ENCODE peak calls at places on chromosomes 11 and 22, in four cellular contexts. O, R, Q and D are unnamed samples.
A peak's percentile ranks its signal among the peaks of the same experiment; 100 is the strongest.

GRCh38 chr11:12517741-12518140 is 140.4 kb downstream of the PARVA start:
- DNase-seq in O (no peak), Q (no peak), R (no peak), D (no peak)

GRCh38 chr11:92061648-92062047 is 163.0 kb upstream of the FAT3 start:
- DNase-seq in Q (no peak), R (no peak), O (no peak), D (no peak)

GRCh38 chr22:35868938-35869337 is 151.3 kb downstream of the APOL5 start:
- DNase-seq in R (peak; percentile 9), O (no peak), Q (peak; percentile 19), D (no peak)

GRCh38 chr22:20483771-20484170 is 11.8 kb downstream of the KLHL22 start:
- DNase-seq in O (no peak), R (no peak), Q (no peak), D (no peak)

GRCh38 chr11:560305-561147 is at the start of the genes LMNTD2 and RASSF7:
- DNase-seq in R (peak; percentile 89), Q (peak; percentile 79), O (peak; percentile 100), D (peak; percentile 94)

GRCh38 chr11:62713343-62713742 is 5.9 kb downstream of the GNG3 start:
- DNase-seq in R (no peak), O (no peak), Q (no peak), D (peak; percentile 78)

GRCh38 chr11:74024630-74025029 is 15.7 kb upstream of the UCP3 start:
- DNase-seq in R (peak; percentile 53), Q (peak; percentile 96), O (no peak), D (peak; percentile 24)

GRCh38 chr11:26626346-26626745 is 54.3 kb upstream of the MUC15 start:
- DNase-seq in O (no peak), R (no peak), Q (peak; percentile 34), D (no peak)

GRCh38 chr22:27422442-27422841 is 379.1 kb downstream of the MN1 start:
- DNase-seq in O (no peak), Q (no peak), R (peak; percentile 46), D (no peak)

GRCh38 chr11:125694951-125695350 is 14.3 kb upstream of the ACRV1 start:
- DNase-seq in O (no peak), R (no peak), Q (no peak), D (no peak)

GRCh38 chr11:46747150-46747549 is 28.1 kb downstream of the F2 start:
- DNase-seq in Q (no peak), O (no peak), R (no peak), D (no peak)

GRCh38 chr22:24968066-24968561 is 15.6 kb downstream of the KIAA1671 start:
- DNase-seq in Q (no peak), R (peak; percentile 90), O (no peak), D (peak; percentile 23)

GRCh38 chr11:69213964-69214363 is 58.2 kb downstream of the SMIM38 start:
- DNase-seq in R (no peak), Q (no peak), O (no peak), D (no peak)

GRCh38 chr11:116808262-116809175 is 14.6 kb downstream of the APOA4 start:
- DNase-seq in Q (peak; percentile 78), O (no peak), R (peak; percentile 43), D (peak; percentile 76)

GRCh38 chr11:12724301-12725046 is 50.3 kb downstream of the TEAD1 start:
- DNase-seq in O (no peak), R (peak; percentile 96), Q (peak; percentile 96), D (peak; percentile 54)

GRCh38 chr11:111322534-111322933 is 24.2 kb downstream of the POU2AF3 start:
- DNase-seq in Q (no peak), R (no peak), O (no peak), D (no peak)

GRCh38 chr22:28016781-28017557 is 97.9 kb upstream of the PITPNB start:
- DNase-seq in R (no peak), O (no peak), Q (no peak), D (no peak)

GRCh38 chr11:89361738-89362137 is 129.4 kb downstream of the NOX4 start:
- DNase-seq in R (no peak), O (no peak), Q (no peak), D (no peak)

GRCh38 chr22:37544955-37545702 is 15.2 kb upstream of the CDC42EP1 start:
- DNase-seq in R (peak; percentile 78), O (peak; percentile 83), Q (peak; percentile 53), D (peak; percentile 92)

GRCh38 chr11:35013514-35014191 is 97.2 kb downstream of the PDHX start:
- DNase-seq in Q (no peak), O (no peak), R (no peak), D (peak; percentile 64)

GRCh38 chr11:72813740-72814138 is 472 bp upstream of the ATG16L2 start:
- DNase-seq in O (peak; percentile 88), Q (peak; percentile 80), R (peak; percentile 81), D (peak; percentile 86)

GRCh38 chr11:10302744-10303557 is 1.9 kb upstream of the ADM start:
- DNase-seq in R (peak; percentile 67), Q (peak; percentile 68), O (peak; percentile 60), D (peak; percentile 59)

GRCh38 chr11:64887757-64888405 is 9.5 kb upstream of the EHD1 start:
- DNase-seq in Q (no peak), R (peak; percentile 79), O (peak; percentile 94), D (peak; percentile 81)